ENCODE peak calls at places on chromosomes 11 and 22, in six cellular contexts. W is left lobe of liver; Q is B cell; I is naive thymus-derived CD8-positive, alpha-beta T cell; R is naive thymus-derived CD4-positive, alpha-beta T cell; F is activated CD4-positive, alpha-beta T cell treated with anti-CD3 and anti-CD28 coated beads, Interleukin-2, amount 50 U/mL, for 24 hours. B is an unnamed sample.

GRCh38 chr11:15737326-15737725 is 619.0 kb downstream of the SOX6 start:
- DNase-seq in W (no peak), Q (no peak), I (no peak), R (no peak), F (no peak), B (no peak)

GRCh38 chr11:110298298-110298765 is 1.9 kb upstream of the RDX start:
- DNase-seq in W (no peak), Q (no peak), I (no peak), R (no peak), F (no peak), B (no peak)

GRCh38 chr11:25566298-25567200 is 765.4 kb upstream of the ANO3 start:
- DNase-seq in W (no peak), Q (no peak), I (no peak), R (no peak), F (no peak), B (no peak)

GRCh38 chr11:27757953-27758352 is 57.7 kb upstream of the BDNF start:
- DNase-seq in W (no peak), Q (no peak), I (no peak), R (no peak), F (no peak), B (no peak)

GRCh38 chr11:102267602-102268001 is 49.7 kb upstream of the BIRC3 start:
- DNase-seq in W (no peak), Q (no peak), I (no peak), R (no peak), F (no peak), B (no peak)

GRCh38 chr11:46635557-46636139 is 18.3 kb downstream of the ATG13 start:
- DNase-seq in W (no peak), Q (no peak), I (no peak), R (no peak), F (no peak), B (no peak)

GRCh38 chr22:46377566-46378498 is 42.3 kb downstream of the TRMU start:
- DNase-seq in W (peak), Q (no peak), I (no peak), R (no peak), F (no peak), B (no peak)

GRCh38 chr11:40204228-40204627 is 1255.2 kb downstream of the LRRC4C start:
- DNase-seq in W (no peak), Q (no peak), I (no peak), R (no peak), F (no peak), B (no peak)